ENCODE peak calls at places on chromosome 16, in six cellular contexts. One of them, this sample, is unnamed. For H3K4me1, the result is how much of the 10 kb centered on the place peaks cover.

GRCh38 chr16:65024649-65025243 is 97.1 kb downstream of the CDH11 start:
- DNase-seq in endodermal cell: no peak
- DNase-seq in stomach: no peak
- DNase-seq in esophagus squamous epithelium: no peak
- DNase-seq in breast epithelium: no peak
- DNase-seq in GM23338: no peak
- DNase-seq in this sample: no peak

GRCh38 chr16:48231675-48232214 is 12.4 kb upstream of the LONP2 start:
- DNase-seq in endodermal cell: peak
- DNase-seq in GM23338: peak
- DNase-seq in breast epithelium: no peak
- DNase-seq in esophagus squamous epithelium: no peak
- DNase-seq in stomach: peak
- DNase-seq in this sample: no peak

GRCh38 chr16:17526956-17527355 is 56.2 kb upstream of the XYLT1 start:
- DNase-seq in endodermal cell: no peak
- DNase-seq in esophagus squamous epithelium: no peak
- DNase-seq in breast epithelium: no peak
- DNase-seq in stomach: no peak
- DNase-seq in GM23338: no peak
- DNase-seq in this sample: no peak

GRCh38 chr16:11877374-11877773 is 26.0 kb upstream of the RSL1D1 start:
- DNase-seq in esophagus squamous epithelium: no peak
- DNase-seq in stomach: no peak
- DNase-seq in breast epithelium: no peak
- DNase-seq in endodermal cell: no peak
- DNase-seq in GM23338: no peak
- DNase-seq in this sample: no peak

GRCh38 chr16:53642094-53642493 is 61.6 kb downstream of the RPGRIP1L start:
- DNase-seq in endodermal cell: no peak
- DNase-seq in esophagus squamous epithelium: no peak
- DNase-seq in GM23338: no peak
- DNase-seq in breast epithelium: no peak
- DNase-seq in stomach: no peak
- DNase-seq in this sample: no peak

GRCh38 chr16:70573451-70574121 is 50.0 kb downstream of the SF3B3 start:
- DNase-seq in GM23338: peak
- DNase-seq in breast epithelium: no peak
- DNase-seq in stomach: no peak
- DNase-seq in endodermal cell: no peak
- DNase-seq in esophagus squamous epithelium: no peak
- DNase-seq in this sample: no peak

GRCh38 chr16:80627108-80627507 is 86.3 kb downstream of the DYNLRB2 start:
- DNase-seq in breast epithelium: no peak
- DNase-seq in endodermal cell: no peak
- DNase-seq in esophagus squamous epithelium: no peak
- DNase-seq in GM23338: no peak
- DNase-seq in stomach: no peak
- DNase-seq in this sample: no peak

GRCh38 chr16:7074715-7075114 is 257.9 kb upstream of the RBFOX1 start:
- DNase-seq in breast epithelium: no peak
- DNase-seq in stomach: no peak
- DNase-seq in endodermal cell: no peak
- DNase-seq in GM23338: no peak
- DNase-seq in esophagus squamous epithelium: no peak
- DNase-seq in this sample: no peak

GRCh38 chr16:8867483-8868271 is 1.1 kb downstream of the CARHSP1 start:
- DNase-seq in stomach: peak
- DNase-seq in GM23338: no peak
- DNase-seq in endodermal cell: peak
- DNase-seq in breast epithelium: no peak
- DNase-seq in esophagus squamous epithelium: no peak
- DNase-seq in this sample: peak

GRCh38 chr16:11253009-11253994 is 2.7 kb downstream of the SOCS1 start:
- DNase-seq in GM23338: no peak
- DNase-seq in breast epithelium: no peak
- DNase-seq in stomach: no peak
- DNase-seq in esophagus squamous epithelium: no peak
- DNase-seq in endodermal cell: no peak
- DNase-seq in this sample: no peak

GRCh38 chr16:9954181-9954580 is 228.0 kb downstream of the GRIN2A start:
- DNase-seq in breast epithelium: no peak
- DNase-seq in esophagus squamous epithelium: no peak
- DNase-seq in stomach: no peak
- DNase-seq in GM23338: no peak
- DNase-seq in endodermal cell: no peak
- DNase-seq in this sample: no peak

GRCh38 chr16:82456683-82457082 is 170.1 kb upstream of the CDH13 start:
- DNase-seq in endodermal cell: peak
- DNase-seq in stomach: peak
- DNase-seq in esophagus squamous epithelium: no peak
- DNase-seq in breast epithelium: peak
- DNase-seq in GM23338: peak
- DNase-seq in this sample: peak

GRCh38 chr16:16025214-16025968 is 76.0 kb downstream of the ABCC1 start:
- DNase-seq in esophagus squamous epithelium: no peak
- DNase-seq in breast epithelium: peak
- DNase-seq in stomach: no peak
- DNase-seq in endodermal cell: no peak
- DNase-seq in GM23338: no peak
- DNase-seq in this sample: peak

GRCh38 chr16:30948087-30948955 is 547 bp upstream of the ORAI3 start:
- DNase-seq in stomach: peak
- DNase-seq in breast epithelium: peak
- DNase-seq in GM23338: peak
- DNase-seq in endodermal cell: peak
- DNase-seq in esophagus squamous epithelium: no peak
- DNase-seq in this sample: peak

GRCh38 chr16:8575399-8575798 is 14.9 kb downstream of the TMEM114 start:
- DNase-seq in stomach: no peak
- DNase-seq in GM23338: no peak
- DNase-seq in endodermal cell: no peak
- DNase-seq in esophagus squamous epithelium: no peak
- DNase-seq in breast epithelium: no peak
- DNase-seq in this sample: no peak

GRCh38 chr16:87451563-87452210 is 41.1 kb downstream of the ZCCHC14 start:
- DNase-seq in stomach: no peak
- DNase-seq in GM23338: no peak
- DNase-seq in breast epithelium: no peak
- DNase-seq in esophagus squamous epithelium: no peak
- DNase-seq in endodermal cell: no peak
- DNase-seq in this sample: no peak

GRCh38 chr16:83245061-83245460 is 562.7 kb upstream of the HSBP1 start:
- DNase-seq in esophagus squamous epithelium: no peak
- DNase-seq in breast epithelium: no peak
- DNase-seq in GM23338: no peak
- DNase-seq in stomach: no peak
- DNase-seq in endodermal cell: no peak
- DNase-seq in this sample: no peak

GRCh38 chr16:78494674-78495073 is 395.2 kb downstream of the WWOX start:
- DNase-seq in esophagus squamous epithelium: no peak
- DNase-seq in stomach: no peak
- DNase-seq in breast epithelium: no peak
- DNase-seq in endodermal cell: no peak
- DNase-seq in GM23338: no peak
- DNase-seq in this sample: no peak

GRCh38 chr16:78264642-78265041 is 165.2 kb downstream of the WWOX start:
- DNase-seq in esophagus squamous epithelium: no peak
- DNase-seq in stomach: no peak
- DNase-seq in breast epithelium: no peak
- DNase-seq in GM23338: no peak
- DNase-seq in endodermal cell: no peak
- DNase-seq in this sample: no peak

GRCh38 chr16:13492046-13492445 is 427.9 kb upstream of the ERCC4 start:
- DNase-seq in breast epithelium: no peak
- DNase-seq in GM23338: no peak
- DNase-seq in stomach: no peak
- DNase-seq in endodermal cell: no peak
- DNase-seq in esophagus squamous epithelium: no peak
- DNase-seq in this sample: no peak

GRCh38 chr16:6157806-6158205 is 1060.2 kb upstream of the EEF2KMT start:
- DNase-seq in stomach: no peak
- DNase-seq in GM23338: no peak
- DNase-seq in esophagus squamous epithelium: no peak
- DNase-seq in endodermal cell: no peak
- DNase-seq in breast epithelium: no peak
- DNase-seq in this sample: no peak

GRCh38 chr16:25289466-25289865 is 31.8 kb upstream of the ZKSCAN2 start:
- DNase-seq in esophagus squamous epithelium: no peak
- DNase-seq in breast epithelium: no peak
- DNase-seq in endodermal cell: no peak
- DNase-seq in GM23338: no peak
- DNase-seq in stomach: no peak
- DNase-seq in this sample: no peak

GRCh38 chr16:12157510-12158093 is 181.1 kb downstream of the SNX29 start:
- DNase-seq in endodermal cell: no peak
- DNase-seq in stomach: no peak
- DNase-seq in GM23338: peak
- DNase-seq in esophagus squamous epithelium: no peak
- DNase-seq in breast epithelium: no peak
- DNase-seq in this sample: no peak

GRCh38 chr16:88437367-88437964 is 15.6 kb upstream of the ZFPM1 start:
- DNase-seq in stomach: peak
- DNase-seq in endodermal cell: peak
- DNase-seq in breast epithelium: no peak
- DNase-seq in GM23338: peak
- DNase-seq in esophagus squamous epithelium: no peak
- DNase-seq in this sample: no peak

GRCh38 chr16:70691223-70692129 is 5.6 kb upstream of the MTSS2 start:
- DNase-seq in breast epithelium: no peak
- DNase-seq in esophagus squamous epithelium: no peak
- DNase-seq in stomach: peak
- DNase-seq in GM23338: no peak
- DNase-seq in endodermal cell: no peak
- DNase-seq in this sample: peak

DNA sequence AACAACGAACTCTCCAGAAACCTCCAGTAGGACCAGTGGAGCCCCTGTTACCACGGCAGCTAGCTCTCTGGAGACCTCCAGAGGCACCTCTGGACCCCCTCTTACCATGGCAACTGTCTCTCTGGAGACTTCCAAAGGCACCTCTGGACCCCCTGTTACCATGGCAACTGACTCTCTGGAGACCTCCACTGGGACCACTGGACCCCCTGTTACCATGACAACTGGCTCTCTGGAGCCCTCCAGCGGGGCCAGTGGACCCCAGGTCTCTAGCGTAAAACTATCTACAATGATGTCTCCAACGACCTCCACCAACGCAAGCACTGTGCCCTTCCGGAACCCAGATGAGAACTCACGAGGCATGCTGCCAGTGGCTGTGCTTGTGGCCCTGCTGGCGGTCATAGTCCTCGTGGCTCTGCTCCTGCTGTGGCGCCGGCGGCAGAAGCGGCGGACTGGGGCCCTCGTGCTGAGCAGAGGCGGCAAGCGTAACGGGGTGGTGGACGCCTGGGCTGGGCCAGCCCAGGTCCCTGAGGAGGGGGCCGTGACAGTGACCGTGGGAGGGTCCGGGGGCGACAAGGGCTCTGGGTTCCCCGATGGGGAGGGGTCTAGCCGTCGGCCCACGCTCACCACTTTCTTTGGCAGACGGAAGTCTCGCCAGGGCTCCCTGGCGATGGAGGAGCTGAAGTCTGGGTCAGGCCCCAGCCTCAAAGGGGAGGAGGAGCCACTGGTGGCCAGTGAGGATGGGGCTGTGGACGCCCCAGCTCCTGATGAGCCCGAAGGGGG is 1.3 kb downstream of the SPN start:
- DNase-seq in breast epithelium: no peak
- DNase-seq in esophagus squamous epithelium: no peak
- DNase-seq in endodermal cell: peak
- DNase-seq in stomach: no peak
- DNase-seq in GM23338: no peak
- DNase-seq in this sample: no peak
- H3K4me1 ChIP-seq in breast epithelium: under half
- H3K4me1 ChIP-seq in esophagus squamous epithelium: under half
- H3K4me1 ChIP-seq in endodermal cell: under half
- H3K4me1 ChIP-seq in stomach: under half
- H3K4me1 ChIP-seq in GM23338: under half
- H3K4me1 ChIP-seq in this sample: under half

DNA sequence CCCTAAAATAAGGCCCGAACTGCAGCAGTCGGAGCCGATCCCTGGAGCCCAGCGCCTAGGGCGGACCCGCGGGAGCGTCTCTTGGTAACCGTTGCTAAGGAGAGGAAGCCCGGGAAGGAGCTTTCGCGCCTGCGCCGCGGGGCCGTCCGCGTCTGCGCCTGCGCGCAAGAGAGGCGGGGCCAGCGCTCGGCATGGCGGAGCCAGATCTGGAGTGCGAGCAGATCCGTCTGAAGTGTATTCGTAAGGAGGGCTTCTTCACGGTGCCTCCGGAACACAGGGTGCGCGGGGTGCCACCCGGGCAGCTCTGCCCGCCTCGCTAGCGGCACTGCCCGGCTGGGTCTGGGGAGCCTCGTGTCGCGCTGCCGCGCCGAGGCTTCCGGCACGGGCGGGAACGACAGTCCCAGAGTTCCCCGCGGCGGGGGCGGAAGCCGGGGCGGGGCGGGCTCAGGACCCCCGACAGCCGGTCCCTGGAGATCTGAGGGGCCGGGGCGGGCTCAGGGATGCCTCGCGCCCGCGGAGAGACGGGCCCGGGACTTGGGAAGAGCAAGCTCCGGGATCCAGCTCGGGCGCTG is at the start of gene CDK10:
- DNase-seq in esophagus squamous epithelium: no peak
- DNase-seq in stomach: peak
- DNase-seq in GM23338: peak
- DNase-seq in endodermal cell: peak
- DNase-seq in breast epithelium: peak
- DNase-seq in this sample: peak
- H3K4me1 ChIP-seq in esophagus squamous epithelium: under half
- H3K4me1 ChIP-seq in stomach: under half
- H3K4me1 ChIP-seq in GM23338: under half
- H3K4me1 ChIP-seq in endodermal cell: under half
- H3K4me1 ChIP-seq in breast epithelium: under half
- H3K4me1 ChIP-seq in this sample: under half

GRCh38 chr16:55563797-55564196 is 2.7 kb upstream of the CAPNS2 start:
- DNase-seq in GM23338: no peak
- DNase-seq in stomach: no peak
- DNase-seq in endodermal cell: no peak
- DNase-seq in esophagus squamous epithelium: no peak
- DNase-seq in breast epithelium: no peak
- DNase-seq in this sample: no peak
- H3K4me1 ChIP-seq in GM23338: under half
- H3K4me1 ChIP-seq in stomach: under half
- H3K4me1 ChIP-seq in endodermal cell: under half
- H3K4me1 ChIP-seq in esophagus squamous epithelium: under half
- H3K4me1 ChIP-seq in breast epithelium: under half
- H3K4me1 ChIP-seq in this sample: under half

DNA sequence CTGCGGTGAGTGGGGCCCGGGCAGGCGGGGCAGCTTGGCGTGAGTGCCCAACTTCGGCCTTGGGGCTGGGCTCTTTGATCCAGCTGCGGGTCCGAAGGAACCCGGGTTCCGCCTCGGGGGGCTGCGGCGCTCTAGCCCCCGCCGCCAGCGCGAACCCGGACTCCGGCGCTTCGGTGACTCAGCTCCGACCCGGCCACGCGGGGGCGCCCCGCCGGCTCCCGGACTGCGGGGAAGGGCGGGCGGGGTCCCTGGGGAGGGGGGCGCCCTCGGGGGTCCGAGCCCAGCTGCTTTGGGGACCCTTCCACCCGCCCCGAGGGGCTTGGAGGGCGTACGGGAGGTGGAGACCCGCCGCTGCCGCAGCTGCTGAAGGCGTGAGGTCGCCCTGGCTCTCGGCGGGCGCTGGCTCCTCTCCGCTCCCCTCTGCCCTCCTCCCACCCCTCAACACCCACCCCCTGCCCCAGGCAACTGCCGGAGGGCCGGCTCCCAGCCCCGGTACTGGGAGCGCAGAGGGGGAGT is 461 bp downstream of the CPNE2 start:
- DNase-seq in esophagus squamous epithelium: no peak
- DNase-seq in stomach: peak
- DNase-seq in endodermal cell: peak
- DNase-seq in GM23338: peak
- DNase-seq in breast epithelium: no peak
- DNase-seq in this sample: peak
- H3K4me1 ChIP-seq in esophagus squamous epithelium: under half
- H3K4me1 ChIP-seq in stomach: under half
- H3K4me1 ChIP-seq in endodermal cell: under half
- H3K4me1 ChIP-seq in GM23338: under half
- H3K4me1 ChIP-seq in breast epithelium: under half
- H3K4me1 ChIP-seq in this sample: under half